ENCODE peak calls at places on chromosome 9, in eight cellular contexts. L is T1000, F is T-helper 17 cell, U is bronchial epithelial cell, R is heart right ventricle, W is HepG2, S is MV-4-11, K is astrocyte of the spinal cord. H is an unnamed sample.

GRCh38 chr9:19104528-19105282 is 2.0 kb upstream of the HAUS6 start:
- DNase-seq in L (no peak), F (no peak), U (no peak), R (no peak), W (no peak), S (no peak), K (peak), H (no peak)

GRCh38 chr9:38066907-38067610 is 2.0 kb downstream of the SHB start:
- DNase-seq in L (no peak), F (no peak), U (peak), R (peak), W (no peak), S (no peak), K (peak), H (peak)

GRCh38 chr9:90860382-90860781 is 58.8 kb downstream of the SYK start:
- DNase-seq in L (no peak), F (no peak), U (no peak), R (no peak), W (no peak), S (no peak), K (no peak), H (no peak)

GRCh38 chr9:90611568-90611967 is 31.1 kb downstream of the DIRAS2 start:
- DNase-seq in L (no peak), F (no peak), U (no peak), R (no peak), W (no peak), S (no peak), K (no peak), H (no peak)

GRCh38 chr9:126551812-126552211 is 61.9 kb upstream of the LMX1B start:
- DNase-seq in L (no peak), F (no peak), U (no peak), R (no peak), W (no peak), S (no peak), K (no peak), H (no peak)

GRCh38 chr9:87107072-87107471 is 159.8 kb upstream of the GAS1 start:
- DNase-seq in L (no peak), F (no peak), U (peak), R (no peak), W (no peak), S (no peak), K (peak), H (peak)

GRCh38 chr9:105127863-105128220 is 116.6 kb upstream of the SLC44A1 start:
- DNase-seq in L (no peak), F (peak), U (peak), R (no peak), W (no peak), S (peak), K (peak), H (peak)

GRCh38 chr9:2559212-2560152 is 62.1 kb upstream of the VLDLR start:
- DNase-seq in L (peak), F (no peak), U (peak), R (peak), W (no peak), S (no peak), K (peak), H (peak)

GRCh38 chr9:696332-697090 is 145.0 kb upstream of the DMRT1 start:
- DNase-seq in L (peak), F (no peak), U (peak), R (no peak), W (peak), S (no peak), K (peak), H (peak)

GRCh38 chr9:76203373-76203772 is 190.9 kb downstream of the RFK start:
- DNase-seq in L (no peak), F (no peak), U (peak), R (no peak), W (no peak), S (peak), K (no peak), H (no peak)